ENCODE peak calls at places on chromosomes 12 and 14, in six cellular contexts. K is NCI-H1048; X is Peyer's patch; J is fibroblast of mammary gland; B is activated CD4-positive, alpha-beta T cell treated with anti-CD3 and anti-CD28 coated beads for 1 hour; N is fibroblast of the aortic adventitia. Q is an unnamed sample.

GRCh38 chr14:104676130-104676693 is 13.2 kb upstream of the INF2 start:
- DNase-seq in K (no peak), J (no peak), B (no peak), N (no peak), X (no peak), Q (no peak)

GRCh38 chr14:24425704-24426103 is 3.8 kb downstream of the CBLN3 start:
- DNase-seq in X (no peak), K (no peak), N (peak), J (peak), B (no peak), Q (peak)

GRCh38 chr12:122097641-122098364 is 19.2 kb downstream of the MLXIP start:
- DNase-seq in J (no peak), K (no peak), B (no peak), N (peak), X (no peak), Q (no peak)

GRCh38 chr14:23379331-23380196 is 2.7 kb downstream of the CMTM5 start:
- DNase-seq in X (peak), N (peak), B (peak), K (peak), J (peak), Q (no peak)

GRCh38 chr14:23661542-23661941 is 25.4 kb downstream of the DHRS2 start:
- DNase-seq in J (no peak), N (no peak), B (no peak), K (no peak), X (no peak), Q (no peak)

GRCh38 chr14:49920260-49920659 is 27.4 kb downstream of the ARF6 start:
- DNase-seq in J (no peak), N (no peak), B (no peak), X (no peak), K (no peak), Q (no peak)

GRCh38 chr14:64423987-64424386 is 35.8 kb downstream of the MTHFD1 start:
- DNase-seq in B (no peak), K (no peak), J (peak), X (no peak), N (peak), Q (no peak)

GRCh38 chr14:46091819-46092218 is 559.8 kb downstream of the RPL10L start:
- DNase-seq in J (no peak), X (no peak), B (no peak), N (no peak), K (no peak), Q (no peak)

GRCh38 chr14:64704743-64705405 is 650 bp downstream of the PLEKHG3 start:
- DNase-seq in K (no peak), N (no peak), X (no peak), B (no peak), J (no peak), Q (no peak)

GRCh38 chr14:104171029-104171697 is 32.8 kb downstream of the KIF26A start:
- DNase-seq in X (no peak), K (no peak), B (no peak), J (no peak), N (no peak), Q (no peak)